ENCODE peak calls at places on chromosomes 5 and 9, in five cellular contexts. One of them, this sample, is unnamed.

GRCh38 chr9:34085581-34086500 is 37.2 kb upstream of the UBAP2 start:
- DNase-seq in A549: no peak
- DNase-seq in HepG2: no peak
- DNase-seq in K562: no peak
- DNase-seq in GM12878: no peak
- DNase-seq in this sample: no peak

GRCh38 chr5:161410640-161411039 is 135.9 kb downstream of the GABRB2 start:
- DNase-seq in K562: no peak
- DNase-seq in GM12878: no peak
- DNase-seq in HepG2: no peak
- DNase-seq in A549: no peak
- DNase-seq in this sample: no peak

GRCh38 chr9:18890372-18890771 is 142.6 kb downstream of the SAXO1 start:
- DNase-seq in HepG2: no peak
- DNase-seq in GM12878: peak
- DNase-seq in K562: no peak
- DNase-seq in A549: no peak
- DNase-seq in this sample: peak

GRCh38 chr5:83720805-83721431 is at the start of gene HAPLN1:
- DNase-seq in K562: no peak
- DNase-seq in GM12878: no peak
- DNase-seq in HepG2: no peak
- DNase-seq in A549: no peak
- DNase-seq in this sample: no peak

GRCh38 chr5:99331061-99331460 is 402.3 kb upstream of the CHD1 start:
- DNase-seq in HepG2: no peak
- DNase-seq in A549: no peak
- DNase-seq in GM12878: no peak
- DNase-seq in K562: no peak
- DNase-seq in this sample: no peak

GRCh38 chr5:55816342-55816741 is 34.8 kb upstream of the IL31RA start:
- DNase-seq in GM12878: no peak
- DNase-seq in HepG2: no peak
- DNase-seq in K562: no peak
- DNase-seq in A549: peak
- DNase-seq in this sample: no peak

GRCh38 chr5:142545653-142546322 is 140.1 kb downstream of the FGF1 start:
- DNase-seq in K562: no peak
- DNase-seq in HepG2: no peak
- DNase-seq in A549: no peak
- DNase-seq in GM12878: no peak
- DNase-seq in this sample: peak

GRCh38 chr9:133953976-133954709 is 38.0 kb downstream of the VAV2 start:
- DNase-seq in GM12878: peak
- DNase-seq in K562: no peak
- DNase-seq in A549: no peak
- DNase-seq in HepG2: no peak
- DNase-seq in this sample: no peak

GRCh38 chr5:59620535-59621212 is 272.9 kb downstream of the PDE4D start:
- DNase-seq in K562: no peak
- DNase-seq in A549: no peak
- DNase-seq in GM12878: no peak
- DNase-seq in HepG2: no peak
- DNase-seq in this sample: no peak

GRCh38 chr5:62138607-62139006 is 167.4 kb upstream of the KIF2A start:
- DNase-seq in K562: no peak
- DNase-seq in HepG2: no peak
- DNase-seq in GM12878: no peak
- DNase-seq in A549: no peak
- DNase-seq in this sample: no peak

GRCh38 chr5:118068886-118069285 is 919.5 kb downstream of the DTWD2 start:
- DNase-seq in GM12878: no peak
- DNase-seq in HepG2: no peak
- DNase-seq in A549: no peak
- DNase-seq in K562: no peak
- DNase-seq in this sample: no peak

GRCh38 chr9:4762889-4763521 is 22.0 kb upstream of the AK3 start:
- DNase-seq in GM12878: no peak
- DNase-seq in HepG2: no peak
- DNase-seq in K562: peak
- DNase-seq in A549: no peak
- DNase-seq in this sample: peak

GRCh38 chr9:123689701-123690428 is 240.1 kb downstream of the DENND1A start:
- DNase-seq in GM12878: no peak
- DNase-seq in A549: no peak
- DNase-seq in K562: no peak
- DNase-seq in HepG2: no peak
- DNase-seq in this sample: no peak

GRCh38 chr5:98193921-98194760 is 579.3 kb upstream of the RGMB start:
- DNase-seq in K562: no peak
- DNase-seq in A549: no peak
- DNase-seq in HepG2: no peak
- DNase-seq in GM12878: no peak
- DNase-seq in this sample: no peak

GRCh38 chr5:149127394-149127955 is 13.8 kb upstream of the ABLIM3 start:
- DNase-seq in GM12878: no peak
- DNase-seq in HepG2: no peak
- DNase-seq in K562: no peak
- DNase-seq in A549: no peak
- DNase-seq in this sample: no peak

GRCh38 chr9:35905912-35906679 is at the start of gene HRCT1:
- DNase-seq in HepG2: peak
- DNase-seq in GM12878: no peak
- DNase-seq in A549: peak
- DNase-seq in K562: no peak
- DNase-seq in this sample: peak

GRCh38 chr9:73176450-73176875 is 24.8 kb downstream of the ANXA1 start:
- DNase-seq in HepG2: no peak
- DNase-seq in A549: peak
- DNase-seq in GM12878: no peak
- DNase-seq in K562: no peak
- DNase-seq in this sample: no peak
- TF ChIP-seq MAX in HepG2: no peak
- TF ChIP-seq MAX in A549: peak
- TF ChIP-seq MAX in GM12878: no peak
- TF ChIP-seq MAX in K562: no peak
- TF ChIP-seq MAX in this sample: no peak

DNA sequence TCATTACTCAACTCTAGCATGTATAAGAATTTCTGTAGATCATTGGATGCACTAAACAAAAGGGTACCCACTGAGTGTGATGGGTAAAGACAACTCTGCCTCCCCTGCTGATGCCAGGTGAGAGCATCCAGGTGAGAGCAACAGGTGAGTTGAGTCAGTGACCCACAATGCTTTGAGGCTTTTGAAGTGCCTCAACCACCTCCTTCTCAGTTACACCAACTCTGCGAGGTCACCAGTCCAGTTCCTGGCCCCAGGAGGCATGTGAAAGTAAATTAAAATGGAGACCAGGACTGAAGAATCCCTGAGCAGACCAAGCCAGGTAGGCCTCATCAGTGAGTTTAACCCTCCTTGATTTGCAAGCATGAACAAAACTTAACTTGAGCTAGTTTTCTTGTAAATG is 505.8 kb downstream of the EBF1 start:
- DNase-seq in HepG2: no peak
- DNase-seq in A549: no peak
- DNase-seq in K562: no peak
- DNase-seq in GM12878: no peak
- DNase-seq in this sample: no peak
- H3K4me2 ChIP-seq in HepG2: no peak
- H3K4me2 ChIP-seq in A549: no peak
- H3K4me2 ChIP-seq in K562: no peak
- H3K4me2 ChIP-seq in GM12878: no peak
- H3K4me2 ChIP-seq in this sample: no peak

GRCh38 chr9:88741335-88741734 is 206.4 kb downstream of the NXNL2 start:
- DNase-seq in A549: no peak
- DNase-seq in K562: peak
- DNase-seq in GM12878: no peak
- DNase-seq in HepG2: peak
- DNase-seq in this sample: no peak
- TF ChIP-seq MYC in A549: no peak
- TF ChIP-seq MYC in K562: no peak
- TF ChIP-seq MYC in GM12878: no peak
- TF ChIP-seq MYC in HepG2: no peak
- TF ChIP-seq MYC in this sample: no peak

GRCh38 chr9:119020730-119021333 is 348.4 kb downstream of the BRINP1 start:
- DNase-seq in K562: no peak
- DNase-seq in A549: no peak
- DNase-seq in HepG2: no peak
- DNase-seq in GM12878: no peak
- DNase-seq in this sample: no peak

GRCh38 chr9:119026120-119026519 is 343.1 kb downstream of the BRINP1 start:
- DNase-seq in K562: no peak
- DNase-seq in A549: no peak
- DNase-seq in HepG2: no peak
- DNase-seq in GM12878: no peak
- DNase-seq in this sample: no peak

GRCh38 chr9:119020284-119020683 is 349.0 kb downstream of the BRINP1 start:
- DNase-seq in A549: no peak
- DNase-seq in HepG2: no peak
- DNase-seq in K562: no peak
- DNase-seq in GM12878: no peak
- DNase-seq in this sample: no peak
- TF ChIP-seq MAX in A549: no peak
- TF ChIP-seq MAX in HepG2: no peak
- TF ChIP-seq MAX in K562: no peak
- TF ChIP-seq MAX in GM12878: no peak
- TF ChIP-seq MAX in this sample: no peak

DNA sequence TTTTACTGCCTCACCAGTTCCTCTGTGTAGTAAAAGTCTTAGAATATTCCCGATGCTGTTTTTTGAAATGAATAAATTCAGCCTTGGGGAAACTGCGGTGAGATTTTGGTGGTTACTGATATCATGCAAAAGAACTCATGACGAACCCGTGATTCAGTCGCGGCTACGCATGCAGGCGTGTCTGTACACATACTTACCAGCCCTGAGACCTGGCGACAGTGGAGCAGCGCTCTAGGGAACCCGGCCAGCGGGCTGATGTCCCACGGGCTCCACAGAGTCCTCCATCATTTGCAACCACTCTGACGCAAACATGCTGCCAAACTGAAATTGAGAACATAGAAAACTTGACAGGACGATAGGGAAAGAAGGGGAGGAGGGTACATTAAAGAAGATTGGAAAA is 315.6 kb upstream of the DAB2 start:
- DNase-seq in A549: no peak
- DNase-seq in HepG2: no peak
- DNase-seq in K562: no peak
- DNase-seq in GM12878: no peak
- DNase-seq in this sample: no peak
- H3K4me2 ChIP-seq in A549: no peak
- H3K4me2 ChIP-seq in HepG2: no peak
- H3K4me2 ChIP-seq in K562: no peak
- H3K4me2 ChIP-seq in GM12878: no peak
- H3K4me2 ChIP-seq in this sample: no peak

GRCh38 chr5:93850311-93850710 is 108.9 kb upstream of the POU5F2 start:
- DNase-seq in K562: no peak
- DNase-seq in GM12878: no peak
- DNase-seq in HepG2: no peak
- DNase-seq in A549: no peak
- DNase-seq in this sample: no peak
- TF ChIP-seq MYC in K562: no peak
- TF ChIP-seq MYC in GM12878: no peak
- TF ChIP-seq MYC in HepG2: no peak
- TF ChIP-seq MYC in A549: no peak
- TF ChIP-seq MYC in this sample: no peak

GRCh38 chr5:43304520-43304919 is 8.7 kb downstream of the HMGCS1 start:
- DNase-seq in A549: no peak
- DNase-seq in GM12878: peak
- DNase-seq in K562: no peak
- DNase-seq in HepG2: no peak
- DNase-seq in this sample: no peak
- TF ChIP-seq MAX in A549: no peak
- TF ChIP-seq MAX in GM12878: no peak
- TF ChIP-seq MAX in K562: no peak
- TF ChIP-seq MAX in HepG2: no peak
- TF ChIP-seq MAX in this sample: no peak

GRCh38 chr5:145853952-145854351 is 18.8 kb upstream of the PRELID2 start:
- DNase-seq in A549: no peak
- DNase-seq in GM12878: no peak
- DNase-seq in K562: no peak
- DNase-seq in HepG2: no peak
- DNase-seq in this sample: no peak

GRCh38 chr5:145854651-145855258 is 18.1 kb downstream of the GRXCR2 start:
- DNase-seq in HepG2: peak
- DNase-seq in K562: peak
- DNase-seq in GM12878: no peak
- DNase-seq in A549: peak
- DNase-seq in this sample: peak

GRCh38 chr5:145852990-145853389 is 17.8 kb upstream of the PRELID2 start:
- DNase-seq in K562: no peak
- DNase-seq in GM12878: no peak
- DNase-seq in HepG2: no peak
- DNase-seq in A549: no peak
- DNase-seq in this sample: no peak

GRCh38 chr5:145856285-145856818 is 16.5 kb downstream of the GRXCR2 start:
- DNase-seq in GM12878: no peak
- DNase-seq in K562: no peak
- DNase-seq in HepG2: peak
- DNase-seq in A549: no peak
- DNase-seq in this sample: peak

DNA sequence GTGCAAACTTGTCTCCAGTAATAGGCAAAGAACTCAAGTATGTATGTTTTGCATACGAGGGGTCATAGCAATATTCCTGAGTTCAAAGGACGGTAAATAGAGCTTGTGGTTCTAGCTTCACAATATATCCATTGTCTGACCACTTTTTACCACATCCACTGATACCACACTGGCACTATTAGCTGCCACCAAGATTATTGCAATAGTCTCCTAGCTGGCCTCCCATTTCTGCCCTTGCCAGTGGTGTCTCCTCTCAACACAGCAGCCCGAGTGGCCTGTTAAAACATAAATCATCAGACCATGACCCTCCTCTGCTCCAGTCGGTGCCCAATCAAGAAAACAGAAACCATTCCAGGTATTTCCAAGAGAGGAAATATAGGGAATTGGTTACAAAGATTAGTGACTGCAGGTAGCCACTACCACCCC is 17.0 kb downstream of the GRXCR2 start:
- DNase-seq in K562: no peak
- DNase-seq in GM12878: no peak
- DNase-seq in HepG2: peak
- DNase-seq in A549: no peak
- DNase-seq in this sample: no peak
- H3K4me2 ChIP-seq in K562: peak
- H3K4me2 ChIP-seq in GM12878: no peak
- H3K4me2 ChIP-seq in HepG2: peak
- H3K4me2 ChIP-seq in A549: no peak
- H3K4me2 ChIP-seq in this sample: peak